ENCODE peak calls at places on chromosomes 3 and 15, in five cellular contexts. One of them, this sample, is unnamed.

GRCh38 chr15:85865070-85865684 is 70.5 kb upstream of the KLHL25 start:
- DNase-seq in CD8-positive, alpha-beta memory T cell: no peak
- DNase-seq in tibial artery: no peak
- DNase-seq in CD8-positive, alpha-beta T cell: no peak
- DNase-seq in effector memory CD4-positive, alpha-beta T cell: no peak
- DNase-seq in this sample: peak; percentile 55

GRCh38 chr3:59085976-59086375 is 36.2 kb upstream of the CFAP20DC start:
- DNase-seq in effector memory CD4-positive, alpha-beta T cell: no peak
- DNase-seq in CD8-positive, alpha-beta T cell: no peak
- DNase-seq in tibial artery: no peak
- DNase-seq in CD8-positive, alpha-beta memory T cell: no peak
- DNase-seq in this sample: no peak

GRCh38 chr15:81268881-81269601 is 54.9 kb downstream of the STARD5 start:
- DNase-seq in CD8-positive, alpha-beta T cell: peak; percentile 25
- DNase-seq in effector memory CD4-positive, alpha-beta T cell: no peak
- DNase-seq in tibial artery: no peak
- DNase-seq in CD8-positive, alpha-beta memory T cell: no peak
- DNase-seq in this sample: no peak

GRCh38 chr15:88586401-88587162 is 34.6 kb upstream of the AEN start:
- DNase-seq in CD8-positive, alpha-beta memory T cell: no peak
- DNase-seq in tibial artery: no peak
- DNase-seq in CD8-positive, alpha-beta T cell: no peak
- DNase-seq in effector memory CD4-positive, alpha-beta T cell: no peak
- DNase-seq in this sample: no peak

GRCh38 chr3:175329373-175329772 is 470.2 kb downstream of the NAALADL2 start:
- DNase-seq in CD8-positive, alpha-beta memory T cell: no peak
- DNase-seq in CD8-positive, alpha-beta T cell: no peak
- DNase-seq in tibial artery: no peak
- DNase-seq in effector memory CD4-positive, alpha-beta T cell: no peak
- DNase-seq in this sample: no peak

GRCh38 chr3:141261472-141262171 is 30.0 kb downstream of the PXYLP1 start:
- DNase-seq in CD8-positive, alpha-beta T cell: no peak
- DNase-seq in effector memory CD4-positive, alpha-beta T cell: no peak
- DNase-seq in CD8-positive, alpha-beta memory T cell: no peak
- DNase-seq in tibial artery: peak; percentile 19
- DNase-seq in this sample: no peak

GRCh38 chr3:10983219-10983916 is 9.2 kb upstream of the SLC6A1 start:
- DNase-seq in CD8-positive, alpha-beta T cell: no peak
- DNase-seq in CD8-positive, alpha-beta memory T cell: no peak
- DNase-seq in effector memory CD4-positive, alpha-beta T cell: no peak
- DNase-seq in tibial artery: no peak
- DNase-seq in this sample: peak; percentile 63

GRCh38 chr3:9068044-9068443 is 104.8 kb upstream of the RAD18 start:
- DNase-seq in tibial artery: no peak
- DNase-seq in CD8-positive, alpha-beta memory T cell: no peak
- DNase-seq in CD8-positive, alpha-beta T cell: no peak
- DNase-seq in effector memory CD4-positive, alpha-beta T cell: no peak
- DNase-seq in this sample: no peak

GRCh38 chr3:33152363-33153360 is 38.8 kb downstream of the CRTAP start:
- DNase-seq in CD8-positive, alpha-beta T cell: no peak
- DNase-seq in effector memory CD4-positive, alpha-beta T cell: no peak
- DNase-seq in tibial artery: no peak
- DNase-seq in CD8-positive, alpha-beta memory T cell: no peak
- DNase-seq in this sample: peak; percentile 53

GRCh38 chr3:197183582-197183981 is 114.8 kb downstream of the DLG1 start:
- DNase-seq in tibial artery: no peak
- DNase-seq in effector memory CD4-positive, alpha-beta T cell: no peak
- DNase-seq in CD8-positive, alpha-beta memory T cell: no peak
- DNase-seq in CD8-positive, alpha-beta T cell: no peak
- DNase-seq in this sample: no peak

GRCh38 chr15:33865416-33865815 is 102.9 kb upstream of the CHRM5 start:
- DNase-seq in effector memory CD4-positive, alpha-beta T cell: no peak
- DNase-seq in tibial artery: no peak
- DNase-seq in CD8-positive, alpha-beta memory T cell: no peak
- DNase-seq in CD8-positive, alpha-beta T cell: no peak
- DNase-seq in this sample: no peak

GRCh38 chr15:62847900-62848489 is 194.6 kb upstream of the TPM1 start:
- DNase-seq in effector memory CD4-positive, alpha-beta T cell: peak; percentile 2
- DNase-seq in tibial artery: no peak
- DNase-seq in CD8-positive, alpha-beta memory T cell: peak; percentile 24
- DNase-seq in CD8-positive, alpha-beta T cell: peak; percentile 20
- DNase-seq in this sample: peak; percentile 87

GRCh38 chr15:67070892-67071664 is 5.7 kb downstream of the SMAD3 start:
- DNase-seq in CD8-positive, alpha-beta memory T cell: no peak
- DNase-seq in effector memory CD4-positive, alpha-beta T cell: no peak
- DNase-seq in tibial artery: no peak
- DNase-seq in CD8-positive, alpha-beta T cell: no peak
- DNase-seq in this sample: no peak

GRCh38 chr3:168977696-168978374 is 685.7 kb downstream of the MECOM start:
- DNase-seq in tibial artery: no peak
- DNase-seq in CD8-positive, alpha-beta memory T cell: no peak
- DNase-seq in CD8-positive, alpha-beta T cell: no peak
- DNase-seq in effector memory CD4-positive, alpha-beta T cell: no peak
- DNase-seq in this sample: no peak

GRCh38 chr15:98113357-98113756 is 152.9 kb downstream of the ARRDC4 start:
- DNase-seq in CD8-positive, alpha-beta T cell: no peak
- DNase-seq in CD8-positive, alpha-beta memory T cell: no peak
- DNase-seq in effector memory CD4-positive, alpha-beta T cell: no peak
- DNase-seq in tibial artery: no peak
- DNase-seq in this sample: no peak

GRCh38 chr15:88467935-88468528 is 524 bp downstream of the MRPS11 start:
- DNase-seq in tibial artery: no peak
- DNase-seq in CD8-positive, alpha-beta T cell: no peak
- DNase-seq in effector memory CD4-positive, alpha-beta T cell: no peak
- DNase-seq in CD8-positive, alpha-beta memory T cell: no peak
- DNase-seq in this sample: no peak

GRCh38 chr3:44712455-44713075 is at the start of gene ZNF502:
- DNase-seq in effector memory CD4-positive, alpha-beta T cell: peak; percentile 22
- DNase-seq in tibial artery: peak; percentile 89
- DNase-seq in CD8-positive, alpha-beta memory T cell: peak; percentile 27
- DNase-seq in CD8-positive, alpha-beta T cell: peak; percentile 55
- DNase-seq in this sample: peak; percentile 92
- H3K27ac ChIP-seq in effector memory CD4-positive, alpha-beta T cell: no peak within 1 kb of the TSS
- H3K27ac ChIP-seq in tibial artery: peak within 1 kb of the TSS; percentile 77
- H3K27ac ChIP-seq in CD8-positive, alpha-beta memory T cell: no peak within 1 kb of the TSS
- H3K27ac ChIP-seq in CD8-positive, alpha-beta T cell: peak within 1 kb of the TSS; percentile 32
- H3K27ac ChIP-seq in this sample: peak within 1 kb of the TSS; percentile 68

DNA sequence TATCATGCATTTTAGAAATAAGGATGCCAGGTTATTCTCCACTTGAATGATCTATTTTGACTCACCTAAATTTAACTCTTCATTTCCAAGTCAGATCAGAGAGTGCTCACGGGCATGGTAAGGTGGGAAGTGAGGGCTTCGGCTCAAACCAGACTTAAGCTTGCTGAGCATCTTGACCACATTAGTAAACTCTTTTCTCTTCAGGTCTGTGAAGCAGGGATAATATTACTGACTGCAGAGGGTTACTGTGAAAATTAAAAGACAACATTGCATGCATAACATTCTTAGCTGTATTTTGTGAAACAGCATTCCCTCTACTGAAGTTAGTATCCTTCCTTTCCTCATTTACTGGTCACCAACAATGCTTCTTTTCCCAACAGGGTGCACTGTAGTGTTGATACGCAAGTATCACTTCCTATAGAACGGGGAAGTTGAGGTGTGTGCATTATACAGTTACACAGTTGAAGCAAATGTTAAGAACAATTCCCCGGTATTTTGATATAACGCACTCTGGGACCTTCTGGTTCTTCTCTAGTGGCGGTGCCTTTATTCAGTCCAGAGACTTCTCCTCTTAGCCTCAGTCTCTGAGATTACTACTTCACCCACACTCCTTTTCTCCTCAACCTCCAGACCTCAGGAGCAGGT is 74.1 kb upstream of the MNS1 start:
- DNase-seq in tibial artery: no peak
- DNase-seq in effector memory CD4-positive, alpha-beta T cell: no peak
- DNase-seq in CD8-positive, alpha-beta memory T cell: no peak
- DNase-seq in CD8-positive, alpha-beta T cell: no peak
- DNase-seq in this sample: no peak
- H3K27ac ChIP-seq in tibial artery: no peak overlapping the region
- H3K27ac ChIP-seq in effector memory CD4-positive, alpha-beta T cell: no peak overlapping the region
- H3K27ac ChIP-seq in CD8-positive, alpha-beta memory T cell: no peak overlapping the region
- H3K27ac ChIP-seq in CD8-positive, alpha-beta T cell: no peak overlapping the region
- H3K27ac ChIP-seq in this sample: peak overlapping the region; percentile 53

GRCh38 chr3:78724886-78725285 is 1042.9 kb downstream of the ROBO1 start:
- DNase-seq in effector memory CD4-positive, alpha-beta T cell: no peak
- DNase-seq in CD8-positive, alpha-beta T cell: no peak
- DNase-seq in tibial artery: no peak
- DNase-seq in CD8-positive, alpha-beta memory T cell: no peak
- DNase-seq in this sample: no peak
- H3K27ac ChIP-seq in effector memory CD4-positive, alpha-beta T cell: no peak overlapping the region
- H3K27ac ChIP-seq in CD8-positive, alpha-beta T cell: no peak overlapping the region
- H3K27ac ChIP-seq in tibial artery: no peak overlapping the region
- H3K27ac ChIP-seq in CD8-positive, alpha-beta memory T cell: no peak overlapping the region
- H3K27ac ChIP-seq in this sample: no peak overlapping the region

DNA sequence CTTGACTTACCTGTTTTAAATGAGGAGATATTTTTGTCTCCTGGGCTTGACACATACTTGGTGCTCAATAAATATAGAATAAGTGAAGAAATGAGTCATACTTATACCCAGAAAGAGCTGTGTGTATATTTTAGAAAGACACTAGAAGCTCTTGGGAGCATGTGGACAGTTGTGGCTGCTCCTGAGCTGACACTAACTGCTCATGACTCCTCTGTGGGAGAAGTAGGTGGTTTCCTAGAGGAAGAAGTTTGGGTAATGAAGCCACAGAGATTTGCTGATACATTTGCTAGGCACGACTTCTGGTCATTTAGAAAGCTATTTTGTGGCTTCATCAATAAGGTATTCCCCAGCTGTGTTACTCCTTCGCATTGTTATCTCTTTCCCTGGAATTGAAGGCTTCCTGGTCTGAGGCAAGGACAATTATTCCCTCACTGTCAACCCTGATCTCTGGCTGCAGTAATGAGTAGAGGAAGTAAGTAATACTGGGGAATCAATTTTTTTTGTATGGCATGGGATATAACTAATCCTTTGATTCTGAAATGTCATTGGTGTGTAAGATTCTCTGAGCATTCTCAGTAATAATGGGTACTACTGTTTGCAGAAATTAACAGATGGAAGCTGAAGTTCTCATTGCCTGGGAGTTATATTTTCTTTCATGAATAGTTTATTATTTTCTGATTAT is 79.6 kb upstream of the DCBLD2 start:
- DNase-seq in CD8-positive, alpha-beta memory T cell: no peak
- DNase-seq in effector memory CD4-positive, alpha-beta T cell: no peak
- DNase-seq in tibial artery: no peak
- DNase-seq in CD8-positive, alpha-beta T cell: no peak
- DNase-seq in this sample: no peak
- H3K27ac ChIP-seq in CD8-positive, alpha-beta memory T cell: no peak overlapping the region
- H3K27ac ChIP-seq in effector memory CD4-positive, alpha-beta T cell: no peak overlapping the region
- H3K27ac ChIP-seq in tibial artery: no peak overlapping the region
- H3K27ac ChIP-seq in CD8-positive, alpha-beta T cell: no peak overlapping the region
- H3K27ac ChIP-seq in this sample: no peak overlapping the region

DNA sequence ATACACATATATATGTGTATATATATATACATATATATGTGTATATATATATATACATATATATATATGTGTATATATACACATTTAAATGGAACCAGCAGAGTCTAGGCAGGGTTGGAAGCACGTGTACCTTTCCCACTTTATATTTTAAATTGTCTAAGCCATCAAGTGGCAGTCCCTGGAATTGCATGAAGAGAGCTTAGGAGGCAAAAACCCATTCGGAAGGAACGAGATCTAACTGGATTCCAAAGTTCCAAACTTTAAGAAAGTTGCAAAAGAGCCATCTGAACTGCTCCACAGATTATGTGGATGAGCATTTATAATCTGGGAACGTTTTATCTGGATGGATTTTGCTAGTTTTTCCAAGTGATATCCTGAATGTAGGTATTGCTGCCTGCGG is 186.5 kb downstream of the FOXP1 start:
- DNase-seq in tibial artery: no peak
- DNase-seq in CD8-positive, alpha-beta T cell: no peak
- DNase-seq in effector memory CD4-positive, alpha-beta T cell: no peak
- DNase-seq in CD8-positive, alpha-beta memory T cell: no peak
- DNase-seq in this sample: no peak
- H3K27ac ChIP-seq in tibial artery: no peak overlapping the region
- H3K27ac ChIP-seq in CD8-positive, alpha-beta T cell: no peak overlapping the region
- H3K27ac ChIP-seq in effector memory CD4-positive, alpha-beta T cell: peak overlapping the region; percentile 36
- H3K27ac ChIP-seq in CD8-positive, alpha-beta memory T cell: no peak overlapping the region
- H3K27ac ChIP-seq in this sample: no peak overlapping the region

GRCh38 chr3:64167868-64168267 is 57.4 kb downstream of the PRICKLE2 start:
- DNase-seq in tibial artery: no peak
- DNase-seq in effector memory CD4-positive, alpha-beta T cell: no peak
- DNase-seq in CD8-positive, alpha-beta memory T cell: no peak
- DNase-seq in CD8-positive, alpha-beta T cell: no peak
- DNase-seq in this sample: no peak
- H3K27ac ChIP-seq in tibial artery: no peak overlapping the region
- H3K27ac ChIP-seq in effector memory CD4-positive, alpha-beta T cell: no peak overlapping the region
- H3K27ac ChIP-seq in CD8-positive, alpha-beta memory T cell: no peak overlapping the region
- H3K27ac ChIP-seq in CD8-positive, alpha-beta T cell: no peak overlapping the region
- H3K27ac ChIP-seq in this sample: no peak overlapping the region

GRCh38 chr3:45921158-45922038 is 21.9 kb upstream of the CXCR6 start:
- DNase-seq in tibial artery: no peak
- DNase-seq in CD8-positive, alpha-beta T cell: no peak
- DNase-seq in effector memory CD4-positive, alpha-beta T cell: no peak
- DNase-seq in CD8-positive, alpha-beta memory T cell: no peak
- DNase-seq in this sample: no peak
- H3K27ac ChIP-seq in tibial artery: no peak overlapping the region
- H3K27ac ChIP-seq in CD8-positive, alpha-beta T cell: no peak overlapping the region
- H3K27ac ChIP-seq in effector memory CD4-positive, alpha-beta T cell: no peak overlapping the region
- H3K27ac ChIP-seq in CD8-positive, alpha-beta memory T cell: no peak overlapping the region
- H3K27ac ChIP-seq in this sample: no peak overlapping the region

GRCh38 chr3:42517143-42517542 is 14.7 kb downstream of the VIPR1 start:
- DNase-seq in CD8-positive, alpha-beta T cell: no peak
- DNase-seq in effector memory CD4-positive, alpha-beta T cell: no peak
- DNase-seq in tibial artery: no peak
- DNase-seq in CD8-positive, alpha-beta memory T cell: no peak
- DNase-seq in this sample: no peak

GRCh38 chr3:42515976-42516375 is 13.5 kb downstream of the VIPR1 start:
- DNase-seq in tibial artery: no peak
- DNase-seq in CD8-positive, alpha-beta memory T cell: no peak
- DNase-seq in CD8-positive, alpha-beta T cell: no peak
- DNase-seq in effector memory CD4-positive, alpha-beta T cell: no peak
- DNase-seq in this sample: no peak

GRCh38 chr3:42516443-42516842 is 14.0 kb downstream of the VIPR1 start:
- DNase-seq in CD8-positive, alpha-beta memory T cell: no peak
- DNase-seq in effector memory CD4-positive, alpha-beta T cell: no peak
- DNase-seq in CD8-positive, alpha-beta T cell: no peak
- DNase-seq in tibial artery: no peak
- DNase-seq in this sample: no peak

GRCh38 chr3:42514876-42515275 is 12.4 kb downstream of the VIPR1 start:
- DNase-seq in tibial artery: no peak
- DNase-seq in effector memory CD4-positive, alpha-beta T cell: no peak
- DNase-seq in CD8-positive, alpha-beta memory T cell: no peak
- DNase-seq in CD8-positive, alpha-beta T cell: no peak
- DNase-seq in this sample: no peak

DNA sequence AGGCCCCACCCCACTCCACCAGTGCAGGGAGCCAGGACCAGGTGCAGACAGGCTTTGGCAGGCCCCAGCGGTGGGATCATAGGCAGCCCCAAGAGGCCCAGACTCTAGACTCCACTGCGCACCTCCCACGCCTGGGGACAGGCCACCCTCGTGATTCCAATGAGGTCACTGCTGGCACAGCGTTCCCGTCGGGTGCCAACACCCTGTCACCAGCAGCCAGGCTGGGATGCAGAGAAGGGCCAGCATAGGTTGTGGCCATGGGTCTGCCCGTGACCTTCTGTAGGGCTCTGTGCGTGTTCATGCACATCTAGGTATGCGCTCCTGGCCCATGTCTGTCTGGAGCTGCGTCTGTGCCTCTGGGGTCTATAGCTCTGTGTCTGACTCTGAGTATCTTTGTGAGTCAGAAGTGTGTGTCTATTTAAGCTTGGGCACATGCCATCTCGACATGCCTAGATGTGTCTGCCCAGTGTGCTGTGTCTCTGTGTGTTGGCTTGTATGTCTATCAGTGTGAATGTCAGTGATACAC is 13.0 kb downstream of the VIPR1 start:
- DNase-seq in CD8-positive, alpha-beta T cell: no peak
- DNase-seq in tibial artery: peak; percentile 94
- DNase-seq in CD8-positive, alpha-beta memory T cell: no peak
- DNase-seq in effector memory CD4-positive, alpha-beta T cell: no peak
- DNase-seq in this sample: no peak
- H3K27ac ChIP-seq in CD8-positive, alpha-beta T cell: no peak overlapping the region
- H3K27ac ChIP-seq in tibial artery: peak overlapping the region; percentile 83
- H3K27ac ChIP-seq in CD8-positive, alpha-beta memory T cell: no peak overlapping the region
- H3K27ac ChIP-seq in effector memory CD4-positive, alpha-beta T cell: no peak overlapping the region
- H3K27ac ChIP-seq in this sample: no peak overlapping the region

This sample was measured in WERI-Rb-1.